ENCODE peak calls at places on chromosomes 3 and 15, in five cellular contexts. One of them, this sample, is unnamed. For H3K4me1 and H3K9me3, the result is how much of the 10 kb centered on the place peaks cover.

GRCh38 chr3:185318136-185318535 is 44.8 kb upstream of the MAP3K13 start:
- DNase-seq in body of pancreas: no peak
- DNase-seq in ovary: no peak
- DNase-seq in transverse colon: no peak
- DNase-seq in upper lobe of right lung: no peak
- DNase-seq in this sample: no peak

GRCh38 chr15:75508741-75509532 is 57.4 kb upstream of the SIN3A start:
- DNase-seq in upper lobe of right lung: no peak
- DNase-seq in transverse colon: no peak
- DNase-seq in body of pancreas: peak
- DNase-seq in ovary: no peak
- DNase-seq in this sample: no peak

GRCh38 chr3:66492672-66493071 is 8.2 kb downstream of the LRIG1 start:
- DNase-seq in upper lobe of right lung: no peak
- DNase-seq in transverse colon: peak
- DNase-seq in body of pancreas: peak
- DNase-seq in ovary: no peak
- DNase-seq in this sample: peak

GRCh38 chr3:168088106-168088722 is 7.5 kb downstream of the GOLIM4 start:
- DNase-seq in body of pancreas: peak
- DNase-seq in ovary: no peak
- DNase-seq in upper lobe of right lung: no peak
- DNase-seq in transverse colon: peak
- DNase-seq in this sample: no peak

GRCh38 chr15:95068847-95069518 is 837.6 kb downstream of the MCTP2 start:
- DNase-seq in transverse colon: no peak
- DNase-seq in upper lobe of right lung: no peak
- DNase-seq in ovary: no peak
- DNase-seq in body of pancreas: no peak
- DNase-seq in this sample: no peak

GRCh38 chr3:13373975-13374586 is 46.0 kb downstream of the NUP210 start:
- DNase-seq in body of pancreas: no peak
- DNase-seq in transverse colon: no peak
- DNase-seq in ovary: no peak
- DNase-seq in upper lobe of right lung: no peak
- DNase-seq in this sample: no peak

GRCh38 chr3:50441818-50442217 is 61.6 kb downstream of the CACNA2D2 start:
- DNase-seq in body of pancreas: no peak
- DNase-seq in ovary: no peak
- DNase-seq in upper lobe of right lung: no peak
- DNase-seq in transverse colon: no peak
- DNase-seq in this sample: no peak

GRCh38 chr15:65583701-65584100 is 27.2 kb downstream of the INTS14 start:
- DNase-seq in transverse colon: peak
- DNase-seq in upper lobe of right lung: no peak
- DNase-seq in ovary: no peak
- DNase-seq in body of pancreas: no peak
- DNase-seq in this sample: peak

GRCh38 chr3:140096037-140096436 is 161.1 kb downstream of the CLSTN2 start:
- DNase-seq in upper lobe of right lung: no peak
- DNase-seq in transverse colon: no peak
- DNase-seq in ovary: no peak
- DNase-seq in body of pancreas: no peak
- DNase-seq in this sample: no peak

GRCh38 chr3:140093742-140094141 is 158.8 kb downstream of the CLSTN2 start:
- DNase-seq in transverse colon: peak
- DNase-seq in body of pancreas: peak
- DNase-seq in upper lobe of right lung: no peak
- DNase-seq in ovary: peak
- DNase-seq in this sample: no peak

GRCh38 chr3:140091143-140091542 is 156.2 kb downstream of the CLSTN2 start:
- DNase-seq in transverse colon: no peak
- DNase-seq in body of pancreas: no peak
- DNase-seq in upper lobe of right lung: no peak
- DNase-seq in ovary: no peak
- DNase-seq in this sample: no peak

GRCh38 chr3:140089403-140090072 is 154.6 kb downstream of the CLSTN2 start:
- DNase-seq in transverse colon: no peak
- DNase-seq in upper lobe of right lung: no peak
- DNase-seq in body of pancreas: no peak
- DNase-seq in ovary: no peak
- DNase-seq in this sample: no peak

DNA sequence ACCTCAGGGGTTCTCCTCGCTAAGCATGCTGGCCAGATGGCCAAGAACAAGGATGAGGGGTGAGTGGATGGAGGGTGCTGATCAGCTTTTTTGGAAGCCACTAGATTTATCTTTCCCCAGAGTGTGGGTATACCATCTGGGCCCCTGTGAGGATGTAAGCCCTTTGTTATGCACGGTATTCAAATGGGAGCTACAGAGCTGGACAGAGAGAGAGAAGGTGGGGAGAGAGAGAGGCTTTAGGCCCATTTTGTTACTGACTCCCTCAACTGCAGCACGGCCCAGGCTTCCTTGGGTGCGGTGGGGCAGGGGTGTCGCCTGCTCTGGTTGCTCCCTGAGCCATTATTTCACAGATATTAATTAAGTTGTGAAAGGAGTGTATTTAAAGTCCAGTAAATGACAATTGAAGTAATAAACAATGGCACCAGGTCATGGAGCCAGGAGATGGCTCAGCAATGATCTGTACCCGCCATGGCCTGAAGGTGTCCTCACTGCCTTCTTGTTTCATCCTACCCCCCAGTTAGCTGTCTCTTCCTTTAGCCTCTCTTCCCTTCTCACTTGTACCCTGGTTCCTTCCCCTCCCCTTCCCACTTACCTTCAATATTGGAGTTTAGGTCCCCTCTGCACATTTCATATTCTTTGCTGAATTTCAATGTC is 158.0 kb downstream of the CLSTN2 start:
- DNase-seq in transverse colon: no peak
- DNase-seq in ovary: no peak
- DNase-seq in body of pancreas: no peak
- DNase-seq in upper lobe of right lung: no peak
- DNase-seq in this sample: no peak
- TF ChIP-seq CTCF in transverse colon: no peak
- TF ChIP-seq CTCF in ovary: no peak
- TF ChIP-seq CTCF in body of pancreas: no peak
- TF ChIP-seq CTCF in upper lobe of right lung: no peak
- TF ChIP-seq CTCF in this sample: no peak

GRCh38 chr3:141445990-141446389 is 40.8 kb upstream of the RASA2 start:
- DNase-seq in ovary: no peak
- DNase-seq in transverse colon: no peak
- DNase-seq in upper lobe of right lung: no peak
- DNase-seq in body of pancreas: no peak
- DNase-seq in this sample: no peak

GRCh38 chr3:141442421-141442820 is 44.4 kb upstream of the RASA2 start:
- DNase-seq in body of pancreas: no peak
- DNase-seq in transverse colon: no peak
- DNase-seq in upper lobe of right lung: no peak
- DNase-seq in ovary: no peak
- DNase-seq in this sample: no peak

GRCh38 chr3:141446737-141447136 is 40.1 kb upstream of the RASA2 start:
- DNase-seq in body of pancreas: no peak
- DNase-seq in upper lobe of right lung: no peak
- DNase-seq in transverse colon: no peak
- DNase-seq in ovary: no peak
- DNase-seq in this sample: no peak

GRCh38 chr3:141442914-141443313 is 43.9 kb upstream of the RASA2 start:
- DNase-seq in transverse colon: no peak
- DNase-seq in upper lobe of right lung: no peak
- DNase-seq in body of pancreas: no peak
- DNase-seq in ovary: no peak
- DNase-seq in this sample: no peak

DNA sequence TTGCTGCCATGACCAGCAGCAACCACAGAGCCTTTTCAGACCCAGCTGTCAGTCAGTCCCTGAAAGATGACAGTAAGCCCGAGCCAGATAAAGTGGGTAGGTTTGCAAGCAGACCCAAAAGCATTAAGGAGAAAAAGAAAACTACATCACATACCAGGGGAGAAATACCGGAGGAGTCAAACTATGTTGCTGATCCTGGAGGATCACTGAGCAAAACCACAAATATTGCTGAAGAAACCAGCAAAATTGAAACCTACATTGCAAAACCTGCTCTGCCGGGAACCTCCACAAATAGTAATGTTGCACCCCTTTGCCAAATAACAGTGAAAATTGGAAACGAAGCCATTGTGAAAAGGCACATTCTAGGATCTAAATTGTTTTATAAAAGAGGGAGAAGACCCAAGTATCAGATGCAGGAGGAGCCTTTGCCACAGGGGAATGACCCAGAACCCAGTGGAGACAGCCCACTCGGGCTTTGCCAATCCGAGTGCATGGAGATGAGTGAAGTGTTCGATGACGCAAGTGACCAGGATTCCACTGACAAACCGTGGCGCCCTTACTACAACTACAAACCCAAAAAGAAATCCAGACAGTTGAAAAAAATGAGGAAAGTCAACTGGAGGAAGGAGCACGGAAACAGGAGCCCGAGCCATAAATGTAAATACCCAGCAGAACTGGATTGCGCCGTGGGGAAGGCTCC is 42.1 kb upstream of the RASA2 start:
- DNase-seq in transverse colon: no peak
- DNase-seq in ovary: no peak
- DNase-seq in upper lobe of right lung: no peak
- DNase-seq in body of pancreas: no peak
- DNase-seq in this sample: no peak
- H3K4me1 ChIP-seq in transverse colon: under half
- H3K4me1 ChIP-seq in ovary: under half
- H3K4me1 ChIP-seq in upper lobe of right lung: under half
- H3K4me1 ChIP-seq in body of pancreas: under half
- H3K4me1 ChIP-seq in this sample: under half

GRCh38 chr3:58690490-58690889 is 23.9 kb upstream of the FAM3D start:
- DNase-seq in transverse colon: no peak
- DNase-seq in ovary: no peak
- DNase-seq in upper lobe of right lung: no peak
- DNase-seq in body of pancreas: no peak
- DNase-seq in this sample: peak
- H3K9me3 ChIP-seq in transverse colon: under half
- H3K9me3 ChIP-seq in ovary: under half
- H3K9me3 ChIP-seq in upper lobe of right lung: under half
- H3K9me3 ChIP-seq in body of pancreas: under half
- H3K9me3 ChIP-seq in this sample: under half

DNA sequence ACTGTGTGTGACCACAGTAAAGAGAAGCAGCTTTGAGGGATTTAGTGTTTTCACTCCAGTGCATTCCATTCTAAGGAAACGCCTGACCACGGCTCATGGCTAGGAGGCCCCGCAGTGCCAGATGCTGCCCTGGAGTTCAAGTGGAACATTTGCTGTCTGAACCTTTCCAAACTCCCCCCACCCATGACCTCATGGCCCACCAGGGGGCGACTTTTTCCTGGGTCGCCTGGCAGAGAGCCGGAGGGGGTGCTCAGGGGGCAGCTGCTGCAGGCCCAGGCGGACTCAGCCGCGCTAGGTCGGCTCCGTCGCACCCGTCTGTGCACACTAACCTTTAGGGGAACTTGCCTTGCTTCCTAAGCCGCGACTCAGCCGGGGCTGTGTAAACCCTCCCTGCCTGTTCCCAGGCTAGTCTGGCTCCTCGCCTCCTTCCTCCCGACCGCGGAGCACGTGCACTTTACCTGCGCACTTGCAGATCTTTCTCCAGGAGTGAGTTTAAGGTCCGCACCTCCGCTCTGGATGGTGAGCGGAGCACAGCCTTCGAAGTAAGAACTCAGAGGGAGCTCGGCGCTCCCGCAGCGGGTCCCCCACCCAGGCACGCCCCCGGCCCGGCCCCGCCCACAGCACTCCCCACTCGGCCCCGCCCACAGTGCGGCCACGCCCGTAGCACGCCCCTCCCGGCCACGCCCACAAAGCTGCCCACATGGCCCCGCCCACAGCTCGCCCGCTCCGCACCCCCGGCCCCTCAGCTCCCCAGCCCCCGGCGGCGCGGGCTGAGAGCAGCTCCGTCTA is at the start of gene OCA2:
- DNase-seq in transverse colon: peak
- DNase-seq in upper lobe of right lung: peak
- DNase-seq in ovary: peak
- DNase-seq in body of pancreas: peak
- DNase-seq in this sample: peak
- TF ChIP-seq CTCF in transverse colon: no peak
- TF ChIP-seq CTCF in upper lobe of right lung: peak
- TF ChIP-seq CTCF in ovary: no peak
- TF ChIP-seq CTCF in body of pancreas: no peak
- TF ChIP-seq CTCF in this sample: no peak

DNA sequence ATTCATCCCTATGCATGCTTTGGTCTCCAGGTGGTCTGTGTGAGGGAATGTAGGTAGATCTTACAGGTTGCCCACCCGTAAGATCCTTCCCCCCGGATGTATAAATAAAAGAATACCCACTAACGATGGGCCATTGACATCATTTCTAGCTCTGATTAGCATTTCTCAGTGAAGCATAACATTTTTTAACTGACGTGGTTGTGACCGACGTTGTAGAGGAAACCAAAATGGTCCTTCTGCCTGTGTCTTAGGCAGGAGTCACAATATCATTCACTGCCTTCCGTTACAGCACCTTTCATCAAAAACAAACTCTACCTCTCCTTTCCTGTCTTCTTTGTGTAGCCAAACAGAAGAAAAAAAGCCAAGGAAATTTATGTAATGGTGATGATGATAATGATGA is 27.3 kb upstream of the UMPS start:
- DNase-seq in transverse colon: no peak
- DNase-seq in upper lobe of right lung: no peak
- DNase-seq in ovary: no peak
- DNase-seq in body of pancreas: no peak
- DNase-seq in this sample: no peak
- H3K4me1 ChIP-seq in transverse colon: under half
- H3K4me1 ChIP-seq in upper lobe of right lung: under half
- H3K4me1 ChIP-seq in ovary: under half
- H3K4me1 ChIP-seq in body of pancreas: under half
- H3K4me1 ChIP-seq in this sample: under half

DNA sequence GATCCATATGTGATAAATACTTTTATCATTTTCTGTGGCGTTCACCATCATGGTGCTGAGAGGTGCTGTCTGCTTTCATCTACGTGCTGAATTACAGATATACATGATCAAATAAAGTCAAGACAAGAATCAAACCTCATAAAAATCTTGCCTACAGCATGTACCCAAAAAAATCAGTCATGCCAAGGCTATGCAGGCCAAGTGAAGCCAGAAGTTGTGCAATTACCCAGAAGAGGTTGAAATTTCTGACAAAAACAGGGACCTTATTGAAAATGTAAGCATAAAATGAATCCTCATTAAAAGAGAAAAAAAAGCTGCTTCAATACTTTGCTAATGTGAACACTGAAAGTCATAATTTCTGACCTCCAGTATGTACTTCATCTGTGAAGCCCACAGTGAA is 10.7 kb upstream of the MEF2A start:
- DNase-seq in ovary: no peak
- DNase-seq in body of pancreas: no peak
- DNase-seq in upper lobe of right lung: no peak
- DNase-seq in transverse colon: no peak
- DNase-seq in this sample: no peak
- H3K9me3 ChIP-seq in ovary: under half
- H3K9me3 ChIP-seq in body of pancreas: under half
- H3K9me3 ChIP-seq in upper lobe of right lung: under half
- H3K9me3 ChIP-seq in transverse colon: under half
- H3K9me3 ChIP-seq in this sample: under half